ENCODE peak calls at places on chromosome 5, in nine cellular contexts. I is heart left ventricle, U is ovary, X is HCT116, Z is stomach, W is IMR-90, F is Peyer's patch, H is prostate gland, O is suprapubic skin. T is an unnamed sample.
A peak's percentile ranks its signal among the peaks of the same experiment; 100 is the strongest.

GRCh38 chr5:101018299-101018698 is 115.2 kb upstream of the ST8SIA4 start:
- DNase-seq in Z (no peak), H (no peak), X (no peak), W (no peak), O (no peak), F (no peak), U (no peak), I (no peak), T (no peak)

GRCh38 chr5:129820-130219 is 37.9 kb downstream of the PLEKHG4B start:
- DNase-seq in X (no peak), Z (no peak), H (no peak), U (no peak), F (no peak), O (no peak), W (peak; percentile 85), I (no peak), T (no peak)

GRCh38 chr5:27308151-27308550 is 269.8 kb upstream of the CDH9 start:
- DNase-seq in F (no peak), W (peak; percentile 69), I (no peak), X (no peak), Z (no peak), O (no peak), H (no peak), U (no peak), T (no peak)

GRCh38 chr5:132850066-132850465 is 16.2 kb downstream of the GDF9 start:
- DNase-seq in Z (no peak), O (no peak), I (no peak), F (no peak), X (no peak), U (no peak), W (peak; percentile 84), H (no peak), T (no peak)

GRCh38 chr5:139667730-139668063 is 19.5 kb downstream of the CXXC5 start:
- DNase-seq in H (no peak), I (no peak), O (no peak), W (peak; percentile 60), F (no peak), X (no peak), Z (no peak), U (no peak), T (no peak)

GRCh38 chr5:31413030-31413812 is 118.7 kb downstream of the DROSHA start:
- DNase-seq in U (no peak), Z (no peak), W (no peak), O (no peak), I (no peak), F (no peak), H (no peak), X (no peak), T (no peak)

GRCh38 chr5:91864902-91865420 is 481.8 kb upstream of the ARRDC3 start:
- DNase-seq in U (no peak), Z (no peak), F (no peak), I (no peak), X (no peak), O (no peak), W (no peak), H (no peak), T (no peak)

GRCh38 chr5:131151216-131151615 is 13.8 kb downstream of the HINT1 start:
- DNase-seq in F (no peak), O (no peak), X (no peak), W (no peak), Z (no peak), U (no peak), H (no peak), I (no peak), T (no peak)

GRCh38 chr5:80217667-80218066 is 38.2 kb downstream of the SERINC5 start:
- DNase-seq in F (no peak), X (no peak), H (no peak), O (no peak), U (no peak), Z (no peak), W (no peak), I (no peak), T (no peak)

GRCh38 chr5:746258-746761 is 38.2 kb downstream of the ZDHHC11B start:
- DNase-seq in U (no peak), I (no peak), W (no peak), Z (no peak), X (no peak), O (no peak), H (no peak), F (no peak), T (no peak)

GRCh38 chr5:80885698-80886000 is 74.5 kb upstream of the RASGRF2 start:
- DNase-seq in X (no peak), H (no peak), I (no peak), W (no peak), Z (no peak), O (no peak), U (no peak), F (no peak), T (no peak)

GRCh38 chr5:35198096-35198495 is 32.2 kb downstream of the PRLR start:
- DNase-seq in W (peak; percentile 37), F (no peak), H (peak; percentile 70), X (no peak), O (no peak), Z (peak; percentile 91), U (peak; percentile 56), I (peak; percentile 18), T (no peak)

GRCh38 chr5:62977641-62978040 is 399.0 kb downstream of the LRRC70 start:
- DNase-seq in F (no peak), W (no peak), U (no peak), X (no peak), O (no peak), H (no peak), Z (no peak), I (no peak), T (no peak)

GRCh38 chr5:79990205-79990597 is 861 bp downstream of the MTX3 start:
- DNase-seq in U (no peak), H (no peak), F (no peak), I (no peak), O (no peak), X (no peak), W (peak; percentile 36), Z (no peak), T (no peak)

GRCh38 chr5:178981381-178981780 is 13.7 kb downstream of the GRM6 start:
- DNase-seq in H (no peak), I (no peak), O (no peak), Z (no peak), W (no peak), X (no peak), U (no peak), F (no peak), T (no peak)

GRCh38 chr5:90562331-90562730 is 3.7 kb downstream of the ADGRV1 start:
- DNase-seq in X (no peak), U (no peak), I (no peak), F (no peak), Z (no peak), O (no peak), W (no peak), H (no peak), T (no peak)

GRCh38 chr5:139985290-139985689 is 57.8 kb downstream of the NRG2 start:
- DNase-seq in H (no peak), F (no peak), X (no peak), I (no peak), W (no peak), O (no peak), Z (no peak), U (no peak), T (no peak)

GRCh38 chr5:18975624-18976023 is 1012.4 kb downstream of the CDH18 start:
- DNase-seq in W (no peak), O (no peak), H (no peak), U (no peak), X (no peak), F (no peak), Z (no peak), I (no peak), T (no peak)

GRCh38 chr5:76544268-76544926 is 78.8 kb downstream of the F2RL2 start:
- DNase-seq in X (peak; percentile 31), O (no peak), F (peak; percentile 30), Z (peak; percentile 76), I (no peak), U (no peak), W (peak; percentile 13), H (peak; percentile 53), T (no peak)

GRCh38 chr5:152170350-152170749 is 234.7 kb downstream of the NMUR2 start:
- DNase-seq in W (no peak), F (peak; percentile 16), I (no peak), Z (peak; percentile 27), X (no peak), H (no peak), U (peak; percentile 16), O (no peak), T (no peak)

DNA sequence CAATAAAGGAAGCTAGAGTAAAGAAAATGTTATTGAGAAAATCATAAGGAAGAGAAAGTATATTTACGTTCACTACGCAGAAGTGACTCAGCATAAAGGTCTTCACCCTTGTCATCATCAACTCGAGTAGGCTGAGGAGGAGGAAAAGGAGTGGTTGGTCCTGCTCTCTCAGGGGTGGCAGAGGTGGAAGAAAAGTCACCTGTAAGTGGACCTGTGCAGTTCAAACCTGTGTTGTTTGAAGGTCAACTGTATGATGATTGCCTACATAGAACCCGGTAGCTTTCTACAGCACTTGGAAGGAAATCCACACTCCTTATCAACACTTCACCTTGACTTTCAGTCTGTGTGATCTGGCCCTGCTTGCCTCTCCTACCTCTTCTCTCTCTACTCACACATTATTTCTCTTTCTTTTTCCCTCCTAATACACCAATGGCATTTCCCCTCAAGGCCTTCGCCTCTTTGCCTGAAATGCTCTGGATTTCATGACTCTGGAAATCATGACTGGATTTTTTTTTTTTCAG is 109.3 kb upstream of the CPEB4 start:
- DNase-seq in X (no peak), O (no peak), U (no peak), F (no peak), H (no peak), W (peak; percentile 59), I (no peak), Z (peak; percentile 43), T (no peak)
- TF ChIP-seq POLR2A in X (no peak), O (no peak), U (no peak), F (no peak), H (no peak), W (no peak), I (no peak), Z (no peak), T (no peak)

GRCh38 chr5:98031926-98032325 is 741.5 kb upstream of the RGMB start:
- DNase-seq in W (peak; percentile 9), Z (no peak), F (no peak), O (no peak), U (no peak), X (no peak), H (no peak), I (no peak), T (no peak)

GRCh38 chr5:98031496-98031895 is 742.0 kb upstream of the RGMB start:
- DNase-seq in X (no peak), F (no peak), U (no peak), I (no peak), Z (no peak), W (no peak), O (no peak), H (no peak), T (no peak)
- TF ChIP-seq POLR2A in X (no peak), F (no peak), U (no peak), I (no peak), Z (no peak), W (no peak), O (no peak), H (no peak), T (no peak)

GRCh38 chr5:150444770-150445169 is 4.8 kb downstream of the RPS14 start:
- DNase-seq in I (no peak), U (no peak), X (no peak), H (no peak), F (no peak), O (no peak), W (no peak), Z (no peak), T (no peak)
- TF ChIP-seq POLR2A in I (no peak), U (no peak), X (no peak), H (no peak), F (no peak), O (no peak), W (no peak), Z (no peak), T (no peak)

GRCh38 chr5:33037101-33037500 is 326.0 kb downstream of the NPR3 start:
- DNase-seq in F (no peak), X (no peak), H (no peak), I (no peak), U (no peak), Z (no peak), W (no peak), O (no peak), T (no peak)
- TF ChIP-seq POLR2A in F (no peak), X (no peak), H (no peak), I (no peak), U (no peak), Z (no peak), W (no peak), O (no peak), T (no peak)

T was measured in uterus.